ENCODE peak calls at places on chromosomes 16 and 17, in four cellular contexts. E is prostate gland; P is CD8-positive, alpha-beta T cell; A is right atrium auricular region. J is an unnamed sample. For H3K4me1, the result is how much of the 10 kb centered on the place peaks cover.

GRCh38 chr16:27242398-27242797 is 26.2 kb downstream of the NSMCE1 start:
- DNase-seq in E (no peak), P (no peak), A (no peak), J (no peak)

GRCh38 chr17:1267471-1267947 is 2.7 kb upstream of the BHLHA9 start:
- DNase-seq in E (no peak), P (no peak), A (peak), J (no peak)

GRCh38 chr17:82167028-82167427 is 45.6 kb downstream of the CCDC57 start:
- DNase-seq in E (no peak), P (no peak), A (no peak), J (no peak)

GRCh38 chr17:13337171-13337570 is 264.6 kb downstream of the HS3ST3A1 start:
- DNase-seq in E (no peak), P (no peak), A (no peak), J (no peak)

GRCh38 chr16:58464047-58464915 is 35.7 kb upstream of the NDRG4 start:
- DNase-seq in E (no peak), P (no peak), A (no peak), J (peak)

GRCh38 chr17:76414334-76415295 is 30.2 kb downstream of the SPHK1 start:
- DNase-seq in E (no peak), P (no peak), A (peak), J (peak)

GRCh38 chr16:77660311-77660710 is 62.0 kb upstream of the NUDT7 start:
- DNase-seq in E (no peak), P (no peak), A (no peak), J (no peak)

GRCh38 chr16:87956169-87956770 is 5.0 kb downstream of the BANP start:
- DNase-seq in E (no peak), P (peak), A (peak), J (peak)

GRCh38 chr16:1308036-1308976 is 1.1 kb upstream of the UBE2I start:
- DNase-seq in E (no peak), P (no peak), A (no peak), J (no peak)

GRCh38 chr16:86575754-86576557 is 2.4 kb upstream of the FOXL1 start:
- DNase-seq in E (no peak), P (peak), A (peak), J (peak)

GRCh38 chr16:5438591-5438990 is 341.0 kb upstream of the EEF2KMT start:
- DNase-seq in E (no peak), P (no peak), A (no peak), J (no peak)

DNA sequence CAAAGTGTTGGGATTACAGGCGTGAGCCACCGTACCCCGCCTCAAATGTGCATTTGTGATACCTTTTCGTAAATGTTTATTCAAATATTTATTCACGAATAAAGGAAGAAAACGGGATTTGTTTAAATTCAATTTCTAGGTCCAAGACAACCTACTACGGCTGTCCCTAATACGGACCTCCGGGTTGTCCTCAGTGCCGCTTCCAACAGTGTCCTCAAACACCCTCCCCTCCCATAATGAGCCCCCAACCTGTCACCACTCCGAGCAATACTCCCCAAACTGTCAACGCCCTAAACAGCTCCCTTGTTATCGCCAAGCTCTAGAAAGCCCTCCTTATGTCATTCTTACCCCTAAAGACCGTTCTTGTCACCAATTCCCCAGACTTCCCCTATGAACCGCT is 539 bp upstream of the GABARAPL2 start:
- DNase-seq in E (no peak), P (no peak), A (no peak), J (no peak)
- H3K4me1 ChIP-seq in E (under half), P (under half), A (under half), J (under half)

GRCh38 chr16:2483939-2484897 is 9.3 kb downstream of the TBC1D24 start:
- DNase-seq in E (no peak), P (peak), A (no peak), J (no peak)
- H3K27ac ChIP-seq in E (no peak), P (no peak), A (peak), J (no peak)

GRCh38 chr17:72383053-72383847 is 262.4 kb downstream of the SOX9 start:
- DNase-seq in E (no peak), P (no peak), A (no peak), J (peak)

GRCh38 chr17:72380737-72381136 is 259.9 kb downstream of the SOX9 start:
- DNase-seq in E (no peak), P (no peak), A (no peak), J (no peak)

GRCh38 chr17:72378414-72379395 is 257.9 kb downstream of the SOX9 start:
- DNase-seq in E (no peak), P (no peak), A (no peak), J (no peak)

GRCh38 chr17:72381597-72382397 is 261.0 kb downstream of the SOX9 start:
- DNase-seq in E (no peak), P (no peak), A (no peak), J (no peak)

DNA sequence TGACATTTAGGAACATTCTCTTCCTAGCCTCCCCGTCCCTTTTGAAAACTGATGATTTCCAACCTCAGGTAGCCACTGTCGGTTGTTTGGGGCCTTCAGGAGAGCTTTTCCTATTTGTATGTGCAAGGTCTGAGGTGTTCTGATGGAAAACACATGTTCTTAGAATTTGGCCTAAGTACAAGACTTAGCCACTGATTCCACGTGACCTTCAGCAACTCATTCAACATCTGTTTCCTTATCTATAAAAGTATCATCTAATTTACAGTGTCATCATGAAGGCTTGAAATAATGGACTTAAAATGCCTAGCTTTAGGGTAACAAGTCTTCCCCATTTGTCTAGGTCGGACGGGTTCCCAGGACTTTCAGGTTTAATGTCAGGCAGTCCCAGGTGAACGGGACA is 259.3 kb downstream of the SOX9 start:
- DNase-seq in E (no peak), P (no peak), A (no peak), J (no peak)
- H3K4me1 ChIP-seq in E (under half), P (under half), A (under half), J (under half)

GRCh38 chr17:20224379-20224778 is 215.2 kb downstream of the SPECC1 start:
- DNase-seq in E (no peak), P (no peak), A (no peak), J (no peak)
- H3K27ac ChIP-seq in E (no peak), P (no peak), A (no peak), J (no peak)

GRCh38 chr17:56635640-56636039 is 42.1 kb downstream of the NOG start:
- DNase-seq in E (no peak), P (no peak), A (no peak), J (no peak)
- H3K4me1 ChIP-seq in E (under half), P (under half), A (under half), J (under half)

GRCh38 chr17:45292696-45293412 is 24.0 kb downstream of the MAP3K14 start:
- DNase-seq in E (no peak), P (no peak), A (no peak), J (peak)
- H3K27ac ChIP-seq in E (peak), P (no peak), A (peak), J (peak)

DNA sequence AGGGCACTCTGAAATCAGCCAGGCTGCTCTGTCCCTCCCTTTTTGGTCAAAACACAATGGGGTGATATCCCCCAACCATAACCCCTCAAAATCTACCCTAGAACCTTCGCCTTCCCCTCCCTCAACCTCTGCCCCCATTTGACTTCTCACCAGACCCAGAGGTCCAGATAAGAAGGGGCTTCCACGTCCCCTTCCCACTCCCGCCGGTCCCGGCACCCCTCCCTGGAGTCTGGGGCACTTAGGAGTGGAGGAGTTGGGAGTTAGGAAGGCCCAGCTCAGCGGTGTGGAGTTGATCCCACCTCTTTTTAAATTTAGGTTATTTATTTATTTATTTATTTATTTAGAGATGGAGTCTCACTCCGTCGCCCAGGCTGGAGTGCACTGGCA is 619 bp upstream of the TMEM92 start:
- DNase-seq in E (no peak), P (no peak), A (no peak), J (no peak)
- H3K4me1 ChIP-seq in E (under half), P (under half), A (under half), J (under half)

GRCh38 chr17:17041018-17041521 is 1.2 kb upstream of the MPRIP start:
- DNase-seq in E (no peak), P (no peak), A (no peak), J (peak)
- H3K27ac ChIP-seq in E (no peak), P (no peak), A (peak), J (peak)

J was measured in heart left ventricle.